ENCODE peak calls at places on chromosome 22, in five cellular contexts. One of them, this sample, is unnamed. For H3K27me3, the result is how much of the 10 kb centered on the place peaks cover.

GRCh38 chr22:17121235-17122195 is at the start of gene TMEM121B:
- DNase-seq in vagina: no peak
- DNase-seq in upper lobe of left lung: peak
- DNase-seq in stomach: peak
- DNase-seq in SK-N-SH: peak
- DNase-seq in this sample: peak

GRCh38 chr22:30160926-30161546 is 80.8 kb downstream of the HORMAD2 start:
- DNase-seq in vagina: no peak
- DNase-seq in SK-N-SH: no peak
- DNase-seq in upper lobe of left lung: no peak
- DNase-seq in stomach: no peak
- DNase-seq in this sample: no peak

GRCh38 chr22:27019827-27020226 is 362.4 kb downstream of the MIAT start:
- DNase-seq in upper lobe of left lung: no peak
- DNase-seq in vagina: no peak
- DNase-seq in SK-N-SH: no peak
- DNase-seq in stomach: no peak
- DNase-seq in this sample: no peak

GRCh38 chr22:30235687-30236170 is 10.8 kb downstream of the LIF start:
- DNase-seq in stomach: no peak
- DNase-seq in SK-N-SH: no peak
- DNase-seq in vagina: no peak
- DNase-seq in upper lobe of left lung: no peak
- DNase-seq in this sample: no peak

GRCh38 chr22:50581950-50582561 is 593 bp downstream of the CHKB start:
- DNase-seq in SK-N-SH: no peak
- DNase-seq in vagina: no peak
- DNase-seq in stomach: no peak
- DNase-seq in upper lobe of left lung: no peak
- DNase-seq in this sample: peak

GRCh38 chr22:47200273-47201051 is 438.0 kb downstream of the TBC1D22A start:
- DNase-seq in upper lobe of left lung: peak
- DNase-seq in vagina: peak
- DNase-seq in stomach: peak
- DNase-seq in SK-N-SH: no peak
- DNase-seq in this sample: peak

GRCh38 chr22:50174382-50175190 is 4.1 kb downstream of the PANX2 start:
- DNase-seq in SK-N-SH: no peak
- DNase-seq in upper lobe of left lung: peak
- DNase-seq in vagina: no peak
- DNase-seq in stomach: no peak
- DNase-seq in this sample: peak

GRCh38 chr22:21018314-21018713 is 3.3 kb downstream of the P2RX6 start:
- DNase-seq in SK-N-SH: no peak
- DNase-seq in upper lobe of left lung: no peak
- DNase-seq in stomach: no peak
- DNase-seq in vagina: no peak
- DNase-seq in this sample: no peak

GRCh38 chr22:17369553-17370035 is 334 bp downstream of the CECR2 start:
- DNase-seq in vagina: no peak
- DNase-seq in SK-N-SH: peak
- DNase-seq in stomach: no peak
- DNase-seq in upper lobe of left lung: peak
- DNase-seq in this sample: no peak

GRCh38 chr22:30009478-30009877 is 70.8 kb upstream of the HORMAD2 start:
- DNase-seq in stomach: no peak
- DNase-seq in upper lobe of left lung: no peak
- DNase-seq in vagina: no peak
- DNase-seq in SK-N-SH: no peak
- DNase-seq in this sample: no peak

GRCh38 chr22:29225422-29226090 is 19.9 kb downstream of the EMID1 start:
- DNase-seq in upper lobe of left lung: peak
- DNase-seq in vagina: no peak
- DNase-seq in SK-N-SH: peak
- DNase-seq in stomach: no peak
- DNase-seq in this sample: peak

GRCh38 chr22:45645526-45646414 is 25.9 kb upstream of the ATXN10 start:
- DNase-seq in SK-N-SH: peak
- DNase-seq in upper lobe of left lung: peak
- DNase-seq in vagina: no peak
- DNase-seq in stomach: peak
- DNase-seq in this sample: peak

GRCh38 chr22:18066181-18066859 is 11.5 kb upstream of the PEX26 start:
- DNase-seq in vagina: no peak
- DNase-seq in stomach: no peak
- DNase-seq in SK-N-SH: no peak
- DNase-seq in upper lobe of left lung: no peak
- DNase-seq in this sample: no peak

GRCh38 chr22:46966846-46967245 is 204.4 kb downstream of the TBC1D22A start:
- DNase-seq in upper lobe of left lung: no peak
- DNase-seq in stomach: no peak
- DNase-seq in vagina: no peak
- DNase-seq in SK-N-SH: no peak
- DNase-seq in this sample: peak

GRCh38 chr22:43925433-43926348 is 2.1 kb downstream of the PNPLA3 start:
- DNase-seq in vagina: no peak
- DNase-seq in stomach: no peak
- DNase-seq in upper lobe of left lung: no peak
- DNase-seq in SK-N-SH: no peak
- DNase-seq in this sample: no peak

GRCh38 chr22:38239101-38239761 is 33.6 kb downstream of the TMEM184B start:
- DNase-seq in vagina: no peak
- DNase-seq in stomach: no peak
- DNase-seq in upper lobe of left lung: peak
- DNase-seq in SK-N-SH: no peak
- DNase-seq in this sample: no peak

GRCh38 chr22:45192701-45193187 is 29.0 kb downstream of the NUP50 start:
- DNase-seq in SK-N-SH: no peak
- DNase-seq in upper lobe of left lung: no peak
- DNase-seq in stomach: no peak
- DNase-seq in vagina: no peak
- DNase-seq in this sample: no peak

GRCh38 chr22:49726701-49727101 is 101.0 kb downstream of the BRD1 start:
- DNase-seq in vagina: peak
- DNase-seq in upper lobe of left lung: peak
- DNase-seq in stomach: no peak
- DNase-seq in SK-N-SH: no peak
- DNase-seq in this sample: no peak

GRCh38 chr22:43990044-43990443 is 34.1 kb upstream of the PARVB start:
- DNase-seq in upper lobe of left lung: no peak
- DNase-seq in stomach: no peak
- DNase-seq in vagina: no peak
- DNase-seq in SK-N-SH: no peak
- DNase-seq in this sample: peak

GRCh38 chr22:24926849-24927579 is 19.5 kb downstream of the LHFPL7 start:
- DNase-seq in SK-N-SH: no peak
- DNase-seq in upper lobe of left lung: no peak
- DNase-seq in vagina: no peak
- DNase-seq in stomach: no peak
- DNase-seq in this sample: no peak

GRCh38 chr22:45630436-45630835 is 41.2 kb upstream of the ATXN10 start:
- DNase-seq in stomach: no peak
- DNase-seq in SK-N-SH: no peak
- DNase-seq in upper lobe of left lung: no peak
- DNase-seq in vagina: no peak
- DNase-seq in this sample: no peak

GRCh38 chr22:50144005-50144614 is 26.4 kb upstream of the PANX2 start:
- DNase-seq in stomach: no peak
- DNase-seq in vagina: no peak
- DNase-seq in upper lobe of left lung: no peak
- DNase-seq in SK-N-SH: no peak
- DNase-seq in this sample: no peak

GRCh38 chr22:46632646-46633249 is 12.6 kb downstream of the GRAMD4 start:
- DNase-seq in upper lobe of left lung: peak
- DNase-seq in SK-N-SH: no peak
- DNase-seq in stomach: no peak
- DNase-seq in vagina: no peak
- DNase-seq in this sample: no peak

GRCh38 chr22:41780714-41781507 is 19.6 kb upstream of the CCDC134 start:
- DNase-seq in vagina: no peak
- DNase-seq in stomach: peak
- DNase-seq in upper lobe of left lung: no peak
- DNase-seq in SK-N-SH: no peak
- DNase-seq in this sample: peak
- TF ChIP-seq POLR2AphosphoS5 in vagina: no peak
- TF ChIP-seq POLR2AphosphoS5 in stomach: no peak
- TF ChIP-seq POLR2AphosphoS5 in upper lobe of left lung: peak
- TF ChIP-seq POLR2AphosphoS5 in SK-N-SH: no peak
- TF ChIP-seq POLR2AphosphoS5 in this sample: no peak

GRCh38 chr22:22691055-22691454 is 46.6 kb downstream of the GGTLC2 start:
- DNase-seq in SK-N-SH: no peak
- DNase-seq in vagina: no peak
- DNase-seq in stomach: no peak
- DNase-seq in upper lobe of left lung: no peak
- DNase-seq in this sample: no peak
- H3K27me3 ChIP-seq in SK-N-SH: under half
- H3K27me3 ChIP-seq in vagina: under half
- H3K27me3 ChIP-seq in stomach: under half
- H3K27me3 ChIP-seq in upper lobe of left lung: under half
- H3K27me3 ChIP-seq in this sample: under half

DNA sequence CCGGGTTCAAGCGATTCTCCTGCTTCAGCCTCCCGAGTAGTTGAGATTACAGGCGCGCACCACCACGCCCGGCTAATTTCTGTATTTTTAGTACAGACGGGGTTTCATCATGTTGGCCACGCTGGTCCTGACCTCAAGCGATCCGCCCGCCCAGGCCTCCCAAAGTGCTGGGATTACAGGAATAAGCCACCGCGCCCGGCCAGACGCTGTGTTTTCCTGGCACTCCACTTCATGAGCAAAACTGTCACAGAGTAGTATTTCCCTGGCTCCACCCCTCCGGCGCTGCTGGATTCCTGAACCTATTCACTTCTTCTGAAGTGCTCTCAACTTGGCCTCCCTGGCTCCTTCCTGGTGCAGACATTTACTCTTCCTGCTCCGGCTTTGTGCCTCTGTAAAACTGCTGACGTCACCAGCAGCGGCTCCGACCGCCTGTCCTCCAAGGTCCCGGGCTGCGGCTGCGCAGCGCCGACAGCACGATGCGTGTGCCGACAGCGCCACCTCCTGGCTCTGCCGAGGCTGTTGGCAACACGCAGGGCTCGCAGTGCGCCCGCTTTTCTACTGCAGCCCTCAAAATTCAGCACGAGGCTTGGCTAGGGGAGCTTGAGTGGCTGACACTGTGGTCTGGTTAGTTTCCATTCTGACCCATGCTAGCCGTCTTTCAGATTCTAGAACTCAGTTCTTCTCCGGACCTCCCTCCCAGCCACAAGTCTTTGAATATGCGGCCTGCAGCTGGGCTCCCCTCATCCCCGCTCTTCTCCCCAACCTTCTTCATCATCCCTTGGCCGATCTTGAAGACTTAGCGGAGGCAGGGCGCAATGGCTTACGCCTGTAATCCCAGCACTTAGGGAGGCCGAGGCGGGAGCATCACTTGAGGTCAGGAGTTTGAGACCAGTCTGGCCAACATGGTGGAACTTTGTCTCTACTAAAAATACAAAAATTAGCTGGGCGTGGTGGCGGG is 36.6 kb downstream of the APOL3 start:
- DNase-seq in SK-N-SH: peak
- DNase-seq in upper lobe of left lung: peak
- DNase-seq in vagina: peak
- DNase-seq in stomach: peak
- DNase-seq in this sample: peak
- TF ChIP-seq POLR2AphosphoS5 in SK-N-SH: peak
- TF ChIP-seq POLR2AphosphoS5 in upper lobe of left lung: peak
- TF ChIP-seq POLR2AphosphoS5 in vagina: peak
- TF ChIP-seq POLR2AphosphoS5 in stomach: peak
- TF ChIP-seq POLR2AphosphoS5 in this sample: peak

DNA sequence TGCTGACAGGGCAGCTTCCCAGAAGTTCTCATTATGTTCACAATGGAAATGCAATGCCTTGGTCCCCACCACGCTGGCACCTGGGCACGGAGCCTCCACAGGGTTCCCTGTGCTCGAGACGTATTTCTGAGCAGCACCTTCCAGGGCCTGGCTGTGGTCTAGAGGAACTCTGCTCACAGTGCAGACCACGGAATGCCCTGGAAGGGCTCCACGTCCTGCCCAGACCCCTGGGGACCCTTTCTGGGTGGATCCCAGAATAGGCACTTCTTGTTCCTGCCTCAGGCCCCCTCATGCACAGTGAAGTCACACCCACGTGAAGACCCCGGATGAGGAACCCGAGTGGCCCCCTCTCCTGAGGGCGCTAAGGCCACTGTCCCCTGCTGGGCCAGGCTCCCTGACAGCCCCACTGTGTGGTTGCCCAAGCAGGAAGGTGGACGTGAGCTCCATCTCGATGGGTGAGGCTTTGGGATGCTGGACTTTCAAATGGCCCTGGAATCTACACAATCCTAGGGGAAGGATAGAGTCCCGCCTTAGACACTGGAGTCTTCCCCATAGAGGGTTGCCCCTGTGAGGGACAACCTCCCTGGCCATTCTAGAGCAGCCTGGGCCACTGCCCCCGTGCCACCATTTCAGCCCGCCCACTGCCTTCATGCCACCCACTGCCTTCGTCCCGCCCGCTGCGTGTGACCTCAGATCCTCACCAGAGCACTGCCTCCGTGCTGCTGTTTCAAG is 1106.8 kb downstream of the BRD1 start:
- DNase-seq in vagina: no peak
- DNase-seq in SK-N-SH: no peak
- DNase-seq in stomach: no peak
- DNase-seq in upper lobe of left lung: peak
- DNase-seq in this sample: peak
- H3K27me3 ChIP-seq in vagina: under half
- H3K27me3 ChIP-seq in SK-N-SH: under half
- H3K27me3 ChIP-seq in stomach: under half
- H3K27me3 ChIP-seq in upper lobe of left lung: under half
- H3K27me3 ChIP-seq in this sample: under half

DNA sequence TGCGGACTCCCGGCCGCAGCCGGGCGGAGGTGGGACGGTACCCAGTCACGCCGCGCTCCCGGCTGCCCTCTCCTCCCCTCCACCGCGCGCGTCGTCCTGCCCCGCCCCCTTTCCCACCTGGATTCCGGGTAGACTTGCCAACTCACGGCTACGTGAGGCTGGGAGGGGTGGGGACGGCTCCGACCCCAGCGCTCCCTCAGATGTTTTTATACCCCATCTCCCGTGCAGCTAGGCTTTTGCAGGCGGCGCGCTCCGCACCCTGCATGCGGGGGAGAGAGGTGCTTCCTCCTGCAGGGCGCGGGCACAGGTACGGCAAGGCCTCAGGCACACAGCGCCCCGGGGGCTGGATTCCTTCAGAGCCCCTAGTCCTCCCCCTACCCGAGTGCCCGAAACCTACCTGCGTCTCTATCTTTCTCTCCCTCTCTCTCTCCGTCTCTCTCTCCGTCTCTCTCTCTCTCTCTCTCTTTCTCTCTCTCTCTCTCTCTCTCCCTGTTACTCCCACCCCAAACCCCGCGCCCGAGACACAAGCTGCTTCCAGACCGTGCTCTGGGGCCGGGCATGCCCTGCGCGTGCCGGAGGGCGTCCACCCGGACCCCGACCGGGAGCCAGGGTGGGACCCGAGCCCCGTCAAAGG is 1.9 kb downstream of the PDGFB start:
- DNase-seq in upper lobe of left lung: peak
- DNase-seq in SK-N-SH: no peak
- DNase-seq in vagina: no peak
- DNase-seq in stomach: peak
- DNase-seq in this sample: no peak
- TF ChIP-seq POLR2AphosphoS5 in upper lobe of left lung: no peak
- TF ChIP-seq POLR2AphosphoS5 in SK-N-SH: no peak
- TF ChIP-seq POLR2AphosphoS5 in vagina: no peak
- TF ChIP-seq POLR2AphosphoS5 in stomach: peak
- TF ChIP-seq POLR2AphosphoS5 in this sample: no peak